ENCODE peak calls at places on chromosomes 13 and 19, in five cellular contexts. G, I, O, N and K are unnamed samples.

GRCh38 chr19:2188708-2189385 is 25.1 kb downstream of the DOT1L start:
- DNase-seq in G (no peak), I (no peak), O (no peak), N (no peak), K (no peak)

GRCh38 chr13:65085977-65086376 is 2144.2 kb downstream of the PCDH9 start:
- DNase-seq in G (no peak), I (no peak), O (no peak), N (no peak), K (no peak)

GRCh38 chr19:56217039-56217949 is 15.2 kb downstream of the ZSCAN5C start:
- DNase-seq in G (no peak), I (no peak), O (peak; percentile 49), N (no peak), K (no peak)

GRCh38 chr19:3549816-3550215 is 7.6 kb downstream of the MFSD12 start:
- DNase-seq in G (no peak), I (no peak), O (no peak), N (no peak), K (no peak)

GRCh38 chr13:51856027-51856736 is 5.6 kb upstream of the CCDC70 start:
- DNase-seq in G (no peak), I (no peak), O (no peak), N (no peak), K (no peak)

GRCh38 chr19:10095948-10096614 is 6.4 kb downstream of the ANGPTL6 start:
- DNase-seq in G (peak; percentile 96), I (peak; percentile 88), O (peak; percentile 95), N (peak; percentile 94), K (peak; percentile 90)

GRCh38 chr13:42001580-42001979 is 40.7 kb upstream of the VWA8 start:
- DNase-seq in G (no peak), I (no peak), O (peak; percentile 96), N (no peak), K (no peak)

GRCh38 chr13:44368062-44368591 is 5.5 kb upstream of the SERP2 start:
- DNase-seq in G (no peak), I (no peak), O (peak; percentile 37), N (no peak), K (no peak)

GRCh38 chr13:108086678-108087077 is 128.7 kb downstream of the LIG4 start:
- DNase-seq in G (no peak), I (no peak), O (no peak), N (no peak), K (no peak)

GRCh38 chr13:25065974-25066770 is 29.8 kb upstream of the PABPC3 start:
- DNase-seq in G (no peak), I (no peak), O (no peak), N (no peak), K (no peak)

GRCh38 chr19:16037424-16038195 is 38.7 kb upstream of the TPM4 start:
- DNase-seq in G (no peak), I (no peak), O (no peak), N (no peak), K (no peak)

GRCh38 chr13:33015275-33015674 is 948 bp upstream of the KL start:
- DNase-seq in G (no peak), I (no peak), O (no peak), N (no peak), K (no peak)

GRCh38 chr19:29442910-29443309 is 82.9 kb upstream of the VSTM2B start:
- DNase-seq in G (no peak), I (no peak), O (no peak), N (peak; percentile 28), K (no peak)

GRCh38 chr13:96003304-96003703 is 49.9 kb downstream of the UGGT2 start:
- DNase-seq in G (no peak), I (no peak), O (peak; percentile 29), N (no peak), K (no peak)

GRCh38 chr13:45575146-45575829 is 40.3 kb downstream of the ERICH6B start:
- DNase-seq in G (no peak), I (no peak), O (no peak), N (no peak), K (no peak)

GRCh38 chr13:24746618-24747247 is 17.2 kb upstream of the RNF17 start:
- DNase-seq in G (no peak), I (no peak), O (peak; percentile 38), N (no peak), K (no peak)

GRCh38 chr13:92414851-92415250 is 811.8 kb upstream of the GPC6 start:
- DNase-seq in G (no peak), I (no peak), O (no peak), N (no peak), K (no peak)

GRCh38 chr13:98801626-98802418 is 49.4 kb upstream of the SLC15A1 start:
- DNase-seq in G (no peak), I (no peak), O (no peak), N (no peak), K (no peak)

GRCh38 chr13:110506859-110507566 is 54.5 kb downstream of the RAB20 start:
- DNase-seq in G (no peak), I (no peak), O (peak; percentile 71), N (peak; percentile 89), K (no peak)

GRCh38 chr13:52414963-52415362 is 9.0 kb upstream of the THSD1 start:
- DNase-seq in G (no peak), I (no peak), O (peak; percentile 61), N (no peak), K (no peak)

GRCh38 chr19:55699221-55699620 is 24.2 kb downstream of the EPN1 start:
- DNase-seq in G (no peak), I (no peak), O (no peak), N (no peak), K (no peak)

GRCh38 chr19:42091300-42092266 is 15.6 kb downstream of the ZNF574 start:
- DNase-seq in G (no peak), I (no peak), O (peak; percentile 59), N (no peak), K (no peak)

GRCh38 chr19:13506550-13506878 is 235 bp upstream of the CACNA1A start:
- DNase-seq in G (no peak), I (no peak), O (peak; percentile 48), N (no peak), K (no peak)
- H3K4me3 ChIP-seq in G (no peak overlapping the region), I (no peak overlapping the region), O (peak overlapping the region; percentile 56), N (peak overlapping the region; percentile 37), K (no peak overlapping the region)

DNA sequence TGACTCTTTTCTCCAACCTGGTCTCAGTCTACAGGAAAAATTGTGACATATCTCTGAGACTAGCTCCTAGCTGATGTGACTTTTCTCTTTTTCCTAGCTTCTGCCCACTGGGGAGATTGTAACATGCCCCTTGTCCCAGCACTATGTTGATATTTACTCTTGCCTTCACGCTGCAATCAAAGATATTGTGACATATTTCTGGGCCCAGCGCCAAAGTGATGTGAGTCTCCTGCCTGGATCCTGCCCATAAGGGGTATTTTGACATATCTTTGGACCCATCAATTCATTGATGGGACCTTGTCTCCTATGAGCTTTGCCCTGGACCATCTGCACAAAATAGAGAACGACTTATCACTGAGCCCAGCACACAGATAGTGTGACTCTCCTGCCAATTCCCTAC is 41.1 kb downstream of the ZNF729 start:
- DNase-seq in G (no peak), I (no peak), O (no peak), N (no peak), K (no peak)
- H3K27ac ChIP-seq in G (no peak overlapping the region), I (no peak overlapping the region), O (no peak overlapping the region), N (no peak overlapping the region), K (no peak overlapping the region)

GRCh38 chr19:17686027-17686511 is 2.1 kb downstream of the UNC13A start:
- DNase-seq in G (no peak), I (no peak), O (peak; percentile 42), N (peak; percentile 67), K (no peak)

GRCh38 chr19:17682273-17682672 is 5.9 kb downstream of the UNC13A start:
- DNase-seq in G (no peak), I (no peak), O (no peak), N (no peak), K (no peak)

GRCh38 chr19:17685451-17686026 is 2.6 kb downstream of the UNC13A start:
- DNase-seq in G (no peak), I (no peak), O (no peak), N (no peak), K (no peak)

GRCh38 chr19:17683078-17683477 is 5.1 kb downstream of the UNC13A start:
- DNase-seq in G (no peak), I (no peak), O (no peak), N (no peak), K (no peak)

GRCh38 chr19:17684256-17684655 is 3.9 kb downstream of the UNC13A start:
- DNase-seq in G (no peak), I (no peak), O (no peak), N (no peak), K (no peak)
- H3K27me3 ChIP-seq in G (peaks cover 61% of the 10 kb centered on the region), I (peaks cover 51% of the 10 kb centered on the region), O (peaks cover 29% of the 10 kb centered on the region), N (peaks cover 3% of the 10 kb centered on the region), K (peaks cover 31% of the 10 kb centered on the region)

GRCh38 chr19:58128041-58128685 is 22.4 kb downstream of the ZNF329 start:
- DNase-seq in G (no peak), I (no peak), O (no peak), N (no peak), K (no peak)
- H3K4me3 ChIP-seq in G (no peak overlapping the region), I (peak overlapping the region; percentile 35), O (no peak overlapping the region), N (peak overlapping the region; percentile 26), K (no peak overlapping the region)

GRCh38 chr19:47187797-47188196 is 43.2 kb downstream of the BBC3 start:
- DNase-seq in G (no peak), I (no peak), O (no peak), N (no peak), K (no peak)

GRCh38 chr19:47190167-47190727 is 40.8 kb downstream of the BBC3 start:
- DNase-seq in G (no peak), I (no peak), O (peak; percentile 89), N (peak; percentile 84), K (peak; percentile 28)

GRCh38 chr19:47187023-47187655 is 43.9 kb downstream of the BBC3 start:
- DNase-seq in G (no peak), I (no peak), O (no peak), N (no peak), K (no peak)

GRCh38 chr19:47186337-47187022 is 44.5 kb downstream of the BBC3 start:
- DNase-seq in G (no peak), I (peak; percentile 68), O (no peak), N (no peak), K (peak; percentile 91)

DNA sequence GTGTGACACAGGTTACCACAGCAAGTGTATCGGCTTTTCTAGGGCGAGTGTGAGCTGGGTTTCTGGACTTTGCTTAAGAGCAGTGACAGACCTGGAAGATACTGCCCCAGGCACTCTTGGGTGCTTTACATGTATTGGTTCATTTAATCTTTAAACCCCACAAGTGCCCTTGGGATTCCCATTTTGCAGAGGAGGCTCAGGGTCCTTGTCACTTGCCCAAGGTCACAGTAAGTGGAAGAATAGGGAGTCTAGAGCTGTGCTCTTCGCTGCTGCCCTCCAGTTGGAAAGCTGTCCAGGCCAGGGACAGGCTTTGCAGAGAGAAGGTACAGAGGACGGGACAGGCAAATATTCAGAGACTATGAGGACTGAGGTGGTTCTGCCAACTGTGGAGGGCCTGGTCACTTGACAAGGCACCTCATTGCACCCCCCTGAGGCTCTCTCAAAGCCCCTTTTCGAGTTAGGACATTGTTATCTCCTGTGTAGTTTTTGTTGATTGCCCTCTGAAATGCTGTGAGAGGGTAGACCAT is 42.4 kb downstream of the BBC3 start:
- DNase-seq in G (no peak), I (no peak), O (no peak), N (no peak), K (no peak)
- H3K27ac ChIP-seq in G (no peak overlapping the region), I (no peak overlapping the region), O (peak overlapping the region; percentile 79), N (peak overlapping the region; percentile 80), K (peak overlapping the region; percentile 3)

GRCh38 chr19:46049597-46049996 is 8.8 kb upstream of the IGFL4 start:
- DNase-seq in G (no peak), I (no peak), O (no peak), N (no peak), K (peak; percentile 18)
- H3K27me3 ChIP-seq in G (peaks cover 20% of the 10 kb centered on the region), I (peaks cover 14% of the 10 kb centered on the region), O (no peaks in the 10 kb centered on the region), N (no peaks in the 10 kb centered on the region), K (peaks cover 15% of the 10 kb centered on the region)